ENCODE peak calls at places on chromosomes 12 and 14, in five cellular contexts. One of them, this sample, is unnamed. For H3K27me3, the result is how much of the 10 kb centered on the place peaks cover.

GRCh38 chr14:100819453-100819828 is 6.5 kb upstream of the MEG3 start:
- DNase-seq in CD8-positive, alpha-beta T cell: no peak
- DNase-seq in lower lobe of right lung: no peak
- DNase-seq in H9: no peak
- DNase-seq in effector memory CD4-positive, alpha-beta T cell: no peak
- DNase-seq in this sample: no peak

GRCh38 chr14:101988377-101988776 is 24.0 kb downstream of the DYNC1H1 start:
- DNase-seq in CD8-positive, alpha-beta T cell: no peak
- DNase-seq in lower lobe of right lung: no peak
- DNase-seq in H9: no peak
- DNase-seq in effector memory CD4-positive, alpha-beta T cell: no peak
- DNase-seq in this sample: no peak

GRCh38 chr12:67052981-67053380 is 216.2 kb upstream of the CAND1 start:
- DNase-seq in CD8-positive, alpha-beta T cell: no peak
- DNase-seq in lower lobe of right lung: no peak
- DNase-seq in H9: no peak
- DNase-seq in effector memory CD4-positive, alpha-beta T cell: no peak
- DNase-seq in this sample: no peak

GRCh38 chr12:97292588-97292987 is 170.0 kb upstream of the RMST start:
- DNase-seq in CD8-positive, alpha-beta T cell: no peak
- DNase-seq in lower lobe of right lung: no peak
- DNase-seq in H9: no peak
- DNase-seq in effector memory CD4-positive, alpha-beta T cell: no peak
- DNase-seq in this sample: no peak

GRCh38 chr14:96091149-96091693 is 52.1 kb downstream of the C14orf132 start:
- DNase-seq in CD8-positive, alpha-beta T cell: no peak
- DNase-seq in lower lobe of right lung: no peak
- DNase-seq in H9: no peak
- DNase-seq in effector memory CD4-positive, alpha-beta T cell: no peak
- DNase-seq in this sample: peak

GRCh38 chr14:22047105-22047504 is 373.5 kb upstream of the OR4E1 start:
- DNase-seq in CD8-positive, alpha-beta T cell: no peak
- DNase-seq in lower lobe of right lung: no peak
- DNase-seq in H9: peak
- DNase-seq in effector memory CD4-positive, alpha-beta T cell: no peak
- DNase-seq in this sample: no peak

GRCh38 chr12:33529810-33530209 is 90.2 kb upstream of the SYT10 start:
- DNase-seq in CD8-positive, alpha-beta T cell: no peak
- DNase-seq in lower lobe of right lung: no peak
- DNase-seq in H9: no peak
- DNase-seq in effector memory CD4-positive, alpha-beta T cell: no peak
- DNase-seq in this sample: no peak

GRCh38 chr14:30710870-30711269 is 88.8 kb downstream of the SCFD1 start:
- DNase-seq in CD8-positive, alpha-beta T cell: no peak
- DNase-seq in lower lobe of right lung: no peak
- DNase-seq in H9: no peak
- DNase-seq in effector memory CD4-positive, alpha-beta T cell: no peak
- DNase-seq in this sample: no peak

GRCh38 chr12:99649551-99649950 is 2.0 kb downstream of the GARIN6 start:
- DNase-seq in CD8-positive, alpha-beta T cell: no peak
- DNase-seq in lower lobe of right lung: no peak
- DNase-seq in H9: no peak
- DNase-seq in effector memory CD4-positive, alpha-beta T cell: no peak
- DNase-seq in this sample: no peak

GRCh38 chr12:126156806-126157574 is 1091.8 kb downstream of the AACS start:
- DNase-seq in CD8-positive, alpha-beta T cell: no peak
- DNase-seq in lower lobe of right lung: no peak
- DNase-seq in H9: peak
- DNase-seq in effector memory CD4-positive, alpha-beta T cell: no peak
- DNase-seq in this sample: no peak

GRCh38 chr12:110718222-110718908 is 24.3 kb downstream of the PPP1CC start:
- DNase-seq in CD8-positive, alpha-beta T cell: no peak
- DNase-seq in lower lobe of right lung: no peak
- DNase-seq in H9: no peak
- DNase-seq in effector memory CD4-positive, alpha-beta T cell: no peak
- DNase-seq in this sample: no peak

GRCh38 chr12:26630546-26631027 is 202.4 kb downstream of the ITPR2 start:
- DNase-seq in CD8-positive, alpha-beta T cell: no peak
- DNase-seq in lower lobe of right lung: no peak
- DNase-seq in H9: no peak
- DNase-seq in effector memory CD4-positive, alpha-beta T cell: no peak
- DNase-seq in this sample: peak

GRCh38 chr14:32102152-32102787 is 25.2 kb downstream of the ARHGAP5 start:
- DNase-seq in CD8-positive, alpha-beta T cell: no peak
- DNase-seq in lower lobe of right lung: no peak
- DNase-seq in H9: no peak
- DNase-seq in effector memory CD4-positive, alpha-beta T cell: no peak
- DNase-seq in this sample: no peak

GRCh38 chr12:113246478-113247122 is 25.3 kb downstream of the TPCN1 start:
- DNase-seq in CD8-positive, alpha-beta T cell: no peak
- DNase-seq in lower lobe of right lung: no peak
- DNase-seq in H9: peak
- DNase-seq in effector memory CD4-positive, alpha-beta T cell: no peak
- DNase-seq in this sample: no peak

GRCh38 chr14:58414845-58415244 is 12.5 kb downstream of the TIMM9 start:
- DNase-seq in CD8-positive, alpha-beta T cell: no peak
- DNase-seq in lower lobe of right lung: no peak
- DNase-seq in H9: no peak
- DNase-seq in effector memory CD4-positive, alpha-beta T cell: no peak
- DNase-seq in this sample: no peak

GRCh38 chr12:95204141-95204866 is 13.0 kb downstream of the FGD6 start:
- DNase-seq in CD8-positive, alpha-beta T cell: no peak
- DNase-seq in lower lobe of right lung: peak
- DNase-seq in H9: peak
- DNase-seq in effector memory CD4-positive, alpha-beta T cell: no peak
- DNase-seq in this sample: peak

GRCh38 chr12:57893460-57894353 is 47.2 kb upstream of the CTDSP2 start:
- DNase-seq in CD8-positive, alpha-beta T cell: no peak
- DNase-seq in lower lobe of right lung: peak
- DNase-seq in H9: peak
- DNase-seq in effector memory CD4-positive, alpha-beta T cell: no peak
- DNase-seq in this sample: peak

GRCh38 chr14:50647282-50647681 is 20.8 kb downstream of the SAV1 start:
- DNase-seq in CD8-positive, alpha-beta T cell: no peak
- DNase-seq in lower lobe of right lung: no peak
- DNase-seq in H9: no peak
- DNase-seq in effector memory CD4-positive, alpha-beta T cell: no peak
- DNase-seq in this sample: no peak

GRCh38 chr12:1050059-1050707 is 59.2 kb downstream of the ERC1 start:
- DNase-seq in CD8-positive, alpha-beta T cell: no peak
- DNase-seq in lower lobe of right lung: no peak
- DNase-seq in H9: no peak
- DNase-seq in effector memory CD4-positive, alpha-beta T cell: no peak
- DNase-seq in this sample: no peak

DNA sequence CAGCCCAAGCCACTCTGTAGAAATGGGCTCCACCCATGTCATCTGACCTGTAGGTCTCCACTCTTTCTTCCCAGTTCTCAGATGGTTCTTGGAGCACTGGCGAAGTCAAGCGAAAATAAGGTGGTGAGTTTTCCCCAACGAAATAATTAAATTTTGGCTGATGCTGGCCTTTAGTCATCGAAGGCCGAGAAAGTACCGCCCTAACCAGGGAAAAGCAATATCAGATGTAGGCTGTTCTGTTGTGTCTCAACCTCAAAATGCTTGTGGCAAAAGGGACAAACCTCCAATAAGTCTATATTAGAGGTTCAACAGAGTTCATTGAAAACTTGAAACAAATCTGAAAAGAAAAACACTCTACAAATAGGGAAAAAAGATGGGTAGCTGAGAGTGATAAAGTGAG is 48.6 kb upstream of the BCAT1 start:
- DNase-seq in CD8-positive, alpha-beta T cell: no peak
- DNase-seq in lower lobe of right lung: no peak
- DNase-seq in H9: no peak
- DNase-seq in effector memory CD4-positive, alpha-beta T cell: no peak
- DNase-seq in this sample: no peak
- H3K27ac ChIP-seq in CD8-positive, alpha-beta T cell: no peak
- H3K27ac ChIP-seq in lower lobe of right lung: no peak
- H3K27ac ChIP-seq in H9: no peak
- H3K27ac ChIP-seq in effector memory CD4-positive, alpha-beta T cell: no peak
- H3K27ac ChIP-seq in this sample: no peak

GRCh38 chr12:93793007-93793406 is 115.8 kb downstream of the CRADD start:
- DNase-seq in CD8-positive, alpha-beta T cell: no peak
- DNase-seq in lower lobe of right lung: no peak
- DNase-seq in H9: no peak
- DNase-seq in effector memory CD4-positive, alpha-beta T cell: no peak
- DNase-seq in this sample: no peak

GRCh38 chr12:93794738-93795137 is 117.6 kb downstream of the CRADD start:
- DNase-seq in CD8-positive, alpha-beta T cell: no peak
- DNase-seq in lower lobe of right lung: no peak
- DNase-seq in H9: no peak
- DNase-seq in effector memory CD4-positive, alpha-beta T cell: no peak
- DNase-seq in this sample: no peak

GRCh38 chr12:93793983-93794382 is 116.8 kb downstream of the CRADD start:
- DNase-seq in CD8-positive, alpha-beta T cell: no peak
- DNase-seq in lower lobe of right lung: no peak
- DNase-seq in H9: no peak
- DNase-seq in effector memory CD4-positive, alpha-beta T cell: no peak
- DNase-seq in this sample: no peak

GRCh38 chr12:93796719-93797118 is 119.5 kb downstream of the CRADD start:
- DNase-seq in CD8-positive, alpha-beta T cell: no peak
- DNase-seq in lower lobe of right lung: no peak
- DNase-seq in H9: no peak
- DNase-seq in effector memory CD4-positive, alpha-beta T cell: no peak
- DNase-seq in this sample: no peak

GRCh38 chr12:93795352-93795751 is 118.2 kb downstream of the CRADD start:
- DNase-seq in CD8-positive, alpha-beta T cell: no peak
- DNase-seq in lower lobe of right lung: no peak
- DNase-seq in H9: no peak
- DNase-seq in effector memory CD4-positive, alpha-beta T cell: no peak
- DNase-seq in this sample: no peak
- H3K27me3 ChIP-seq in CD8-positive, alpha-beta T cell: under half
- H3K27me3 ChIP-seq in lower lobe of right lung: under half
- H3K27me3 ChIP-seq in H9: under half
- H3K27me3 ChIP-seq in effector memory CD4-positive, alpha-beta T cell: under half
- H3K27me3 ChIP-seq in this sample: under half

GRCh38 chr14:37202265-37202664 is 4.5 kb downstream of the MIPOL1 start:
- DNase-seq in CD8-positive, alpha-beta T cell: no peak
- DNase-seq in lower lobe of right lung: no peak
- DNase-seq in H9: no peak
- DNase-seq in effector memory CD4-positive, alpha-beta T cell: no peak
- DNase-seq in this sample: no peak
- H3K27ac ChIP-seq in CD8-positive, alpha-beta T cell: no peak
- H3K27ac ChIP-seq in lower lobe of right lung: no peak
- H3K27ac ChIP-seq in H9: no peak
- H3K27ac ChIP-seq in effector memory CD4-positive, alpha-beta T cell: no peak
- H3K27ac ChIP-seq in this sample: no peak

GRCh38 chr14:56815301-56815700 is 5.0 kb upstream of the OTX2 start:
- DNase-seq in CD8-positive, alpha-beta T cell: no peak
- DNase-seq in lower lobe of right lung: no peak
- DNase-seq in H9: no peak
- DNase-seq in effector memory CD4-positive, alpha-beta T cell: no peak
- DNase-seq in this sample: no peak

GRCh38 chr14:56816575-56817391 is 6.5 kb upstream of the OTX2 start:
- DNase-seq in CD8-positive, alpha-beta T cell: no peak
- DNase-seq in lower lobe of right lung: no peak
- DNase-seq in H9: peak
- DNase-seq in effector memory CD4-positive, alpha-beta T cell: no peak
- DNase-seq in this sample: no peak

GRCh38 chr14:56814468-56815074 is 4.3 kb upstream of the OTX2 start:
- DNase-seq in CD8-positive, alpha-beta T cell: no peak
- DNase-seq in lower lobe of right lung: no peak
- DNase-seq in H9: peak
- DNase-seq in effector memory CD4-positive, alpha-beta T cell: no peak
- DNase-seq in this sample: no peak

GRCh38 chr14:56821177-56821576 is 10.9 kb upstream of the OTX2 start:
- DNase-seq in CD8-positive, alpha-beta T cell: no peak
- DNase-seq in lower lobe of right lung: no peak
- DNase-seq in H9: no peak
- DNase-seq in effector memory CD4-positive, alpha-beta T cell: no peak
- DNase-seq in this sample: no peak

GRCh38 chr14:56817396-56817921 is 7.2 kb upstream of the OTX2 start:
- DNase-seq in CD8-positive, alpha-beta T cell: no peak
- DNase-seq in lower lobe of right lung: no peak
- DNase-seq in H9: peak
- DNase-seq in effector memory CD4-positive, alpha-beta T cell: no peak
- DNase-seq in this sample: no peak
- H3K27me3 ChIP-seq in CD8-positive, alpha-beta T cell: under half
- H3K27me3 ChIP-seq in lower lobe of right lung: half or more
- H3K27me3 ChIP-seq in H9: half or more
- H3K27me3 ChIP-seq in effector memory CD4-positive, alpha-beta T cell: under half
- H3K27me3 ChIP-seq in this sample: under half

GRCh38 chr12:42962384-42962783 is 372.8 kb upstream of the PRICKLE1 start:
- DNase-seq in CD8-positive, alpha-beta T cell: no peak
- DNase-seq in lower lobe of right lung: no peak
- DNase-seq in H9: no peak
- DNase-seq in effector memory CD4-positive, alpha-beta T cell: no peak
- DNase-seq in this sample: no peak
- H3K27ac ChIP-seq in CD8-positive, alpha-beta T cell: no peak
- H3K27ac ChIP-seq in lower lobe of right lung: no peak
- H3K27ac ChIP-seq in H9: no peak
- H3K27ac ChIP-seq in effector memory CD4-positive, alpha-beta T cell: no peak
- H3K27ac ChIP-seq in this sample: no peak

GRCh38 chr12:117352883-117353282 is 8.5 kb downstream of the NOS1 start:
- DNase-seq in CD8-positive, alpha-beta T cell: no peak
- DNase-seq in lower lobe of right lung: no peak
- DNase-seq in H9: no peak
- DNase-seq in effector memory CD4-positive, alpha-beta T cell: no peak
- DNase-seq in this sample: no peak

GRCh38 chr12:117352260-117352659 is 9.2 kb downstream of the NOS1 start:
- DNase-seq in CD8-positive, alpha-beta T cell: no peak
- DNase-seq in lower lobe of right lung: no peak
- DNase-seq in H9: no peak
- DNase-seq in effector memory CD4-positive, alpha-beta T cell: no peak
- DNase-seq in this sample: no peak

GRCh38 chr12:117359029-117359845 is 2.2 kb downstream of the NOS1 start:
- DNase-seq in CD8-positive, alpha-beta T cell: no peak
- DNase-seq in lower lobe of right lung: no peak
- DNase-seq in H9: no peak
- DNase-seq in effector memory CD4-positive, alpha-beta T cell: no peak
- DNase-seq in this sample: no peak

GRCh38 chr12:117360222-117360550 is 1.2 kb downstream of the NOS1 start:
- DNase-seq in CD8-positive, alpha-beta T cell: no peak
- DNase-seq in lower lobe of right lung: no peak
- DNase-seq in H9: peak
- DNase-seq in effector memory CD4-positive, alpha-beta T cell: no peak
- DNase-seq in this sample: no peak

DNA sequence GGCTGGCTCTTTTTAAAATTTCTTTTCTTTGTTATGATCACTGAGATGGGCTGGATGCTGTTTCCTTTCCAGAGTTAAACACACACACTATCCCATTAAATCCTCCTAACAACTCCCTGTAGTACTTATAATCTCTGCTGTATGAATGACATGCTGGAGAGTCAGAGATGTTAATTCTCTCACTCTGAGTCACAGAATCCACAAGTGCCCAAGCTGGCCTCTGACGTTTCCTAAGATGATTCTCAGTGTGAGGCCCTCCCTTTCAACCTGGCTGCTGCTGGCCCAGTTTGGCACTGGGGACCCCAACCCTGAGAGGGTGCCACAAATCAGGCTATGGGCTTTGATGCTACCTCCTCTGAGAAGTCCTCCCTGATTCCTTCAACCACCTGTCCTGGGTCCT is 5.4 kb downstream of the NOS1 start:
- DNase-seq in CD8-positive, alpha-beta T cell: no peak
- DNase-seq in lower lobe of right lung: no peak
- DNase-seq in H9: no peak
- DNase-seq in effector memory CD4-positive, alpha-beta T cell: no peak
- DNase-seq in this sample: no peak
- H3K27me3 ChIP-seq in CD8-positive, alpha-beta T cell: under half
- H3K27me3 ChIP-seq in lower lobe of right lung: under half
- H3K27me3 ChIP-seq in H9: under half
- H3K27me3 ChIP-seq in effector memory CD4-positive, alpha-beta T cell: under half
- H3K27me3 ChIP-seq in this sample: under half